ENCODE peak calls at places on chromosome 1, in nine cellular contexts. Q is T-cell; R is iPS DF 19.7; X is stromal cell of bone marrow; P is stimulated activated CD4-positive, alpha-beta T cell treated with anti-CD3 and anti-CD28 coated beads, Interleukin-15, amount 100 ng/mL, for 1 hour; N is left lung; S is AG08395; E is effector memory CD4-positive, alpha-beta T cell; Z is B cell. W is an unnamed sample.
A peak's percentile ranks its signal among the peaks of the same experiment; 100 is the strongest.

GRCh38 chr1:60989745-60990718 is 92.3 kb upstream of the NFIA start:
- DNase-seq in N (no peak), R (no peak), X (peak; percentile 91), E (no peak), S (peak; percentile 70), Q (no peak), P (no peak), Z (no peak), W (no peak)

GRCh38 chr1:234527346-234527745 is 48.4 kb upstream of the TARBP1 start:
- DNase-seq in Z (no peak), N (no peak), P (no peak), Q (no peak), X (no peak), R (no peak), E (no peak), S (no peak), W (no peak)

GRCh38 chr1:107277022-107277421 is 136.2 kb downstream of the NTNG1 start:
- DNase-seq in R (peak; percentile 42), P (no peak), S (peak; percentile 65), Z (no peak), N (no peak), Q (no peak), X (peak; percentile 23), E (no peak), W (peak; percentile 5)

GRCh38 chr1:62386351-62387121 is 50.3 kb upstream of the USP1 start:
- DNase-seq in Q (no peak), X (no peak), R (no peak), P (no peak), E (no peak), N (no peak), S (no peak), Z (no peak), W (no peak)

GRCh38 chr1:24954631-24955030 is 24.6 kb upstream of the RUNX3 start:
- DNase-seq in N (no peak), Q (no peak), S (no peak), E (no peak), R (no peak), X (no peak), Z (no peak), P (no peak), W (no peak)

GRCh38 chr1:59046730-59047157 is 250.2 kb upstream of the FGGY start:
- DNase-seq in X (no peak), Q (peak; percentile 35), R (no peak), P (no peak), S (no peak), Z (peak; percentile 66), N (no peak), E (no peak), W (no peak)

GRCh38 chr1:223827193-223827663 is 18.5 kb downstream of the TP53BP2 start:
- DNase-seq in N (no peak), Q (no peak), P (no peak), E (no peak), Z (no peak), S (no peak), R (no peak), X (peak; percentile 9), W (no peak)

GRCh38 chr1:162357681-162358266 is 18.9 kb downstream of the SPATA46 start:
- DNase-seq in S (peak; percentile 50), R (peak; percentile 28), N (no peak), Q (no peak), Z (no peak), X (peak; percentile 22), E (no peak), P (no peak), W (no peak)

GRCh38 chr1:51463561-51463960 is 55.5 kb downstream of the EPS15 start:
- DNase-seq in S (no peak), P (no peak), N (no peak), R (no peak), Z (no peak), Q (no peak), X (no peak), E (no peak), W (no peak)

GRCh38 chr1:234230414-234230862 is 142.8 kb upstream of the COA6 start:
- DNase-seq in E (no peak), P (no peak), N (no peak), Z (no peak), S (no peak), X (no peak), R (no peak), Q (no peak), W (no peak)

GRCh38 chr1:168535536-168535935 is 8.3 kb downstream of the XCL2 start:
- DNase-seq in Q (peak; percentile 20), Z (no peak), R (no peak), N (no peak), S (no peak), X (no peak), E (no peak), P (no peak), W (no peak)

GRCh38 chr1:56061824-56062223 is 517.5 kb downstream of the PLPP3 start:
- DNase-seq in X (no peak), N (no peak), Z (no peak), P (no peak), R (no peak), S (no peak), Q (no peak), E (no peak), W (no peak)

GRCh38 chr1:156740679-156741612 is at the start of gene MRPL24:
- DNase-seq in P (peak; percentile 88), E (peak; percentile 96), N (peak; percentile 96), Z (peak; percentile 99), Q (peak; percentile 97), S (peak; percentile 97), X (peak; percentile 100), R (peak; percentile 100), W (peak; percentile 99)

GRCh38 chr1:228647523-228648444 is 87.5 kb upstream of the RHOU start:
- DNase-seq in Q (no peak), N (peak; percentile 81), E (peak; percentile 0), X (no peak), Z (no peak), R (peak; percentile 17), P (no peak), S (peak; percentile 24), W (peak; percentile 16)

GRCh38 chr1:77015748-77016341 is 148.6 kb downstream of the ST6GALNAC5 start:
- DNase-seq in N (no peak), E (no peak), P (no peak), Q (no peak), S (no peak), R (no peak), X (no peak), Z (no peak), W (no peak)

GRCh38 chr1:219422811-219423598 is 189.9 kb downstream of the ZC3H11B start:
- DNase-seq in R (no peak), Q (no peak), X (peak; percentile 82), Z (no peak), E (no peak), N (no peak), S (peak; percentile 33), P (no peak), W (no peak)